ENCODE peak calls at places on chromosomes 6 and 20, in six cellular contexts. U, A, O, B, X and H are unnamed samples.

GRCh38 chr20:61897401-61898295 is 168.0 kb downstream of the TAF4 start:
- DNase-seq in U (no peak), A (no peak), O (no peak), B (no peak), X (no peak), H (no peak)

GRCh38 chr20:8082999-8083398 is 49.1 kb upstream of the PLCB1 start:
- DNase-seq in U (peak), A (no peak), O (no peak), B (peak), X (no peak), H (no peak)

GRCh38 chr6:5259428-5259827 is 1.3 kb downstream of the LYRM4 start:
- DNase-seq in U (no peak), A (no peak), O (no peak), B (no peak), X (no peak), H (no peak)

GRCh38 chr6:24632573-24632972 is 13.4 kb downstream of the KIAA0319 start:
- DNase-seq in U (no peak), A (no peak), O (no peak), B (no peak), X (no peak), H (no peak)

GRCh38 chr20:46683939-46684750 is 5.1 kb downstream of the TP53RK start:
- DNase-seq in U (peak), A (no peak), O (peak), B (peak), X (peak), H (no peak)

GRCh38 chr6:155157101-155157500 is 106.7 kb upstream of the CLDN20 start:
- DNase-seq in U (no peak), A (no peak), O (no peak), B (no peak), X (no peak), H (no peak)

GRCh38 chr6:167575201-167575696 is 250.4 kb downstream of the TTLL2 start:
- DNase-seq in U (no peak), A (peak), O (no peak), B (no peak), X (no peak), H (no peak)

GRCh38 chr20:8360035-8360434 is 228.0 kb downstream of the PLCB1 start:
- DNase-seq in U (no peak), A (no peak), O (no peak), B (no peak), X (no peak), H (no peak)

GRCh38 chr20:2246081-2246491 is 49.7 kb upstream of the TGM3 start:
- DNase-seq in U (no peak), A (no peak), O (no peak), B (no peak), X (no peak), H (no peak)

GRCh38 chr6:11437824-11438459 is 99.6 kb upstream of the TMEM170B start:
- DNase-seq in U (no peak), A (no peak), O (no peak), B (peak), X (no peak), H (no peak)

GRCh38 chr20:57500941-57501340 is 24.0 kb downstream of the CTCFL start:
- DNase-seq in U (no peak), A (peak), O (no peak), B (no peak), X (no peak), H (no peak)

GRCh38 chr6:129612440-129612839 is 97.5 kb downstream of the ARHGAP18 start:
- DNase-seq in U (no peak), A (no peak), O (no peak), B (no peak), X (no peak), H (no peak)

GRCh38 chr6:108497883-108498282 is 62.8 kb upstream of the FOXO3 start:
- DNase-seq in U (peak), A (no peak), O (peak), B (peak), X (no peak), H (no peak)

GRCh38 chr6:729646-730320 is 36.8 kb upstream of the EXOC2 start:
- DNase-seq in U (no peak), A (no peak), O (no peak), B (no peak), X (no peak), H (no peak)
- TF ChIP-seq CTCF in U (no peak), A (no peak), O (no peak), B (no peak), X (no peak), H (no peak)

GRCh38 chr6:160040527-160041264 is 71.8 kb downstream of the IGF2R start:
- DNase-seq in U (no peak), A (no peak), O (no peak), B (no peak), X (no peak), H (no peak)

GRCh38 chr6:160040055-160040454 is 71.2 kb downstream of the IGF2R start:
- DNase-seq in U (no peak), A (no peak), O (no peak), B (no peak), X (no peak), H (no peak)

GRCh38 chr6:160042014-160042773 is 73.3 kb downstream of the IGF2R start:
- DNase-seq in U (no peak), A (no peak), O (no peak), B (peak), X (no peak), H (no peak)

GRCh38 chr6:160042788-160043301 is 74.0 kb downstream of the IGF2R start:
- DNase-seq in U (no peak), A (no peak), O (no peak), B (peak), X (no peak), H (no peak)

GRCh38 chr6:160041608-160042007 is 72.7 kb downstream of the IGF2R start:
- DNase-seq in U (peak), A (no peak), O (no peak), B (peak), X (peak), H (no peak)
- TF ChIP-seq CTCF in U (no peak), A (peak), O (no peak), B (peak), X (peak), H (no peak)

GRCh38 chr20:51042657-51043247 is 19.8 kb upstream of the KCNG1 start:
- DNase-seq in U (no peak), A (no peak), O (no peak), B (no peak), X (no peak), H (no peak)

GRCh38 chr20:51043811-51044210 is 20.9 kb upstream of the KCNG1 start:
- DNase-seq in U (no peak), A (no peak), O (no peak), B (peak), X (no peak), H (no peak)

GRCh38 chr20:51042064-51042463 is 19.2 kb upstream of the KCNG1 start:
- DNase-seq in U (no peak), A (no peak), O (no peak), B (no peak), X (no peak), H (no peak)

GRCh38 chr20:51044796-51045195 is 21.9 kb upstream of the KCNG1 start:
- DNase-seq in U (no peak), A (peak), O (no peak), B (no peak), X (no peak), H (no peak)

DNA sequence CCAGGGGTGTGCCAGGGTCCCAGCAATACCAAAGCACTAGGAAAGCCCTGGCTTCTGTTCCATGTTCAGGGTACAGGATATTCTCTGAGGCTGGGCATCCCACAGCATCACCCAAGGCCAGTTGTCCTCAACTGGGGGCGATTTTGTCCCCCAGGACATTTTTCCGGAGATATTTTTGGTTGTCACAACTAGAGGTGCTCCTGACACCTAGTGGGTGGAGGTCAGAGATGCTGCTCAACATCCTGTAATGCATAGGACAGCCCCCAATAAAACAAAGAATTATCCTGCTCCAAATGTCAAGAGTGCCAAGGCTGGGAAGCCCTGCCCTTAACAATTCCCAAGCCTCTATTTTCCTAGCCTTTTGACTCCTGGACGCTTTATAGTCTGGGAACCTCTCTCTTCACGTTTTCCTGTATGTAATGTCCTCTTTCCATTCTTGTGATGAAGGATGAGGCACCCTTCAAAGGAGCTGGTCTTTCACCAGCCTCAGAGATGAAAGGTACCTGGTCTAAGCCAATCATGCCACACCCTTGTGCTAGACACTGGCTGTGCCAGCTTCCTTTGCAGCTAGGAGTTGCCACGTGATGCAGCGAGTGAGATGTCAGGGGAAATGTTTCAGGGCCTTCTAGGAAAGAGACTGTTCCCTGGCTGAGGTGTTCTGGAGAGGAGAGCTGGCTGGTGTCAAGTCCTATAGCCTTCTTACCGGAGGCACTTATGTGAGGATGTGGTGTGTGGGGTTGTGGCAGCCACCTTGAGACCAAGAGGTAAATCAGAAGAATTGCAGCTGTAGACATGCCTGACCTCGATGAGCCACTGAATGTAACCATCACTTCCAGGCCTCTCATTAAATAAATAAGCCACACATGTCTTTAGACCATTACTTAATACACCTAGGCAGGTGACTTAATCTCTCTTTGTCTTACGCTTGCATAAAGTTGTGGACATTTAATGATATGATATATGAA is 23.4 kb upstream of the KCNG1 start:
- DNase-seq in U (no peak), A (no peak), O (no peak), B (no peak), X (no peak), H (no peak)
- TF ChIP-seq CTCF in U (no peak), A (no peak), O (no peak), B (no peak), X (no peak), H (no peak)

DNA sequence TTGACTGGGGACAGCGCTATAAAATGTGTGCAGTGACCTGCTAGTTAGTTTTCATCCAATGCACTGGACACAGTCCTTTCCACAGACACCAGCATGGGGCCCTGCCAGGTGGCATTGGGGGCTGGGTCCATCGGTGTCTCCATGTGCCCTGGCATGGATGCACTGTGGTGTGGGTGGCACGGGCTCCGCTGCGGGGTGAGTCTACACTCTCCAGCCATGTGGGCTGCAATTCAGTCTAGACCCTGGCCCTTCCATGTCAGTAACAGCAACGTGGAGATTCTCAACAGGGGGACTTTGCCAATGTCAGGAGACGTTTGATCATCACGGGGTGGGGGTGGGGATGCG is 100.0 kb downstream of the RAMACL start:
- DNase-seq in U (no peak), A (no peak), O (no peak), B (no peak), X (no peak), H (no peak)
- TF ChIP-seq CTCF in U (no peak), A (no peak), O (no peak), B (no peak), X (no peak), H (no peak)

GRCh38 chr6:115272311-115272710 is 788.4 kb downstream of the FRK start:
- DNase-seq in U (no peak), A (no peak), O (no peak), B (no peak), X (no peak), H (no peak)

GRCh38 chr6:115271001-115271400 is 789.7 kb downstream of the FRK start:
- DNase-seq in U (no peak), A (no peak), O (no peak), B (no peak), X (no peak), H (no peak)

GRCh38 chr6:115271434-115271833 is 789.3 kb downstream of the FRK start:
- DNase-seq in U (no peak), A (no peak), O (no peak), B (no peak), X (no peak), H (no peak)
- TF ChIP-seq CTCF in U (no peak), A (no peak), O (peak), B (no peak), X (no peak), H (no peak)

GRCh38 chr6:146861029-146861563 is 262.3 kb downstream of the ADGB start:
- DNase-seq in U (no peak), A (no peak), O (no peak), B (no peak), X (no peak), H (no peak)

GRCh38 chr6:146862508-146862919 is 263.7 kb downstream of the ADGB start:
- DNase-seq in U (no peak), A (no peak), O (no peak), B (no peak), X (no peak), H (no peak)

GRCh38 chr6:146859795-146860495 is 261.2 kb downstream of the ADGB start:
- DNase-seq in U (no peak), A (no peak), O (no peak), B (peak), X (no peak), H (no peak)

GRCh38 chr6:146860583-146860982 is 261.8 kb downstream of the ADGB start:
- DNase-seq in U (no peak), A (no peak), O (no peak), B (peak), X (no peak), H (no peak)

GRCh38 chr6:146861716-146862115 is 262.9 kb downstream of the ADGB start:
- DNase-seq in U (no peak), A (no peak), O (no peak), B (no peak), X (no peak), H (no peak)
- TF ChIP-seq CTCF in U (no peak), A (no peak), O (no peak), B (no peak), X (no peak), H (no peak)

DNA sequence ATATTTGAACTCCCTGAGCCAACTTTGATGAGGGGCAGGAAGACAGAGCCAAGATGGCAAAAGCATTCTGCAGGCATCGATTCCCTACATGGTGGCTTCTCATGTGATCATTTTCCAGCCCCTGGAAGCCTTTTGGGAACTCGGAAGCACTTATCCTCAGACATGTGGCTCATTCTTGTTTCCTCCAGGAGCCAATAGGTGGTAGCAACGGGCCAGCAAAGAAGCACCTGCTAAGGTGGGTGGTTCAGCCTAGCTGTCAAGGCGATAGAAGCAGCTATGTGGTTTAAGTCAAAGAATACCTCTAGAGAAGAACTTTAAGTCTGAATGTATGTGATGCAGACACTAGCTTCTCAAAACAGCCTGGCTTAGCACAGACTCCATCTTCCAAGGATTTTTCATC is 64.9 kb upstream of the PAX1 start:
- DNase-seq in U (no peak), A (no peak), O (no peak), B (no peak), X (no peak), H (no peak)
- TF ChIP-seq CTCF in U (no peak), A (no peak), O (no peak), B (no peak), X (no peak), H (no peak)